ENCODE peak calls at places on chromosome 12, in ten cellular contexts. E is epithelial cell of esophagus, M is transverse colon, I is lower lobe of right lung, D is NCI-H187, Z is suprapubic skin, X is amygdala, A is left cardiac atrium, Q is NCI-H2081 treated with DMSO at 0.1 percent for 48 hours, R is A172. U is an unnamed sample.

GRCh38 chr12:42090899-42091298 is 53.8 kb downstream of the GXYLT1 start:
- DNase-seq in E (peak), M (no peak), I (no peak), D (no peak), Z (no peak), X (no peak), A (no peak), Q (no peak), R (peak), U (no peak)

GRCh38 chr12:12449533-12450025 is 92.7 kb downstream of the BORCS5 start:
- DNase-seq in E (peak), M (no peak), I (no peak), D (no peak), Z (no peak), X (no peak), A (no peak), Q (no peak), R (no peak), U (no peak)

GRCh38 chr12:15179672-15180071 is 41.5 kb downstream of the RERG start:
- DNase-seq in E (no peak), M (no peak), I (no peak), D (no peak), Z (no peak), X (no peak), A (no peak), Q (no peak), R (no peak), U (no peak)

GRCh38 chr12:25705256-25705655 is 152.2 kb upstream of the LMNTD1 start:
- DNase-seq in E (no peak), M (no peak), I (no peak), D (no peak), Z (no peak), X (no peak), A (no peak), Q (no peak), R (no peak), U (no peak)

GRCh38 chr12:110816248-110816647 is 30.5 kb upstream of the CCDC63 start:
- DNase-seq in E (no peak), M (no peak), I (no peak), D (no peak), Z (no peak), X (no peak), A (no peak), Q (no peak), R (no peak), U (no peak)

GRCh38 chr12:76518699-76519098 is 40.9 kb downstream of the OSBPL8 start:
- DNase-seq in E (no peak), M (no peak), I (no peak), D (no peak), Z (no peak), X (no peak), A (no peak), Q (no peak), R (no peak), U (no peak)

GRCh38 chr12:10234562-10234961 is 21.9 kb downstream of the GABARAPL1 start:
- DNase-seq in E (no peak), M (no peak), I (no peak), D (no peak), Z (no peak), X (no peak), A (no peak), Q (no peak), R (no peak), U (no peak)

GRCh38 chr12:119182701-119183493 is 4.2 kb downstream of the HSPB8 start:
- DNase-seq in E (no peak), M (no peak), I (no peak), D (no peak), Z (no peak), X (no peak), A (peak), Q (no peak), R (peak), U (no peak)

U was measured in mesenteric fat pad.